ENCODE peak calls at places on chromosomes 16 and 17, in four cellular contexts. T, M, J and O are unnamed samples.

GRCh38 chr17:4944163-4944553 is 4.1 kb downstream of the RNF167 start:
- DNase-seq in T (peak; percentile 75), M (no peak), J (peak; percentile 78), O (no peak)

GRCh38 chr17:16873654-16874035 is 98.3 kb downstream of the TNFRSF13B start:
- DNase-seq in T (no peak), M (no peak), J (no peak), O (no peak)

GRCh38 chr16:24445216-24445615 is 94.2 kb upstream of the RBBP6 start:
- DNase-seq in T (no peak), M (no peak), J (no peak), O (no peak)

GRCh38 chr17:6713130-6713917 is at the start of gene SLC13A5:
- DNase-seq in T (peak; percentile 36), M (peak; percentile 43), J (no peak), O (peak; percentile 28)

GRCh38 chr17:63999680-64000531 is 1.8 kb downstream of the PRR29 start:
- DNase-seq in T (no peak), M (no peak), J (no peak), O (no peak)

GRCh38 chr17:27559996-27560481 is 70.9 kb upstream of the LGALS9 start:
- DNase-seq in T (no peak), M (no peak), J (no peak), O (peak; percentile 60)

GRCh38 chr17:13508916-13509315 is 92.8 kb downstream of the HS3ST3A1 start:
- DNase-seq in T (no peak), M (no peak), J (no peak), O (no peak)

GRCh38 chr16:86076606-86077005 is 177.6 kb downstream of the IRF8 start:
- DNase-seq in T (no peak), M (no peak), J (no peak), O (no peak)

GRCh38 chr16:50523710-50524109 is 24.5 kb upstream of the NKD1 start:
- DNase-seq in T (no peak), M (no peak), J (no peak), O (no peak)

GRCh38 chr17:75998327-75998795 is 2.3 kb upstream of the CDK3 start:
- DNase-seq in T (no peak), M (peak; percentile 64), J (no peak), O (no peak)

GRCh38 chr17:7685533-7686220 is 1.6 kb downstream of the TP53 start:
- DNase-seq in T (peak; percentile 92), M (peak; percentile 91), J (peak; percentile 93), O (peak; percentile 91)

GRCh38 chr16:31333686-31334649 is 21.0 kb upstream of the ITGAX start:
- DNase-seq in T (peak; percentile 49), M (peak; percentile 57), J (peak; percentile 42), O (peak; percentile 54)

GRCh38 chr16:87740441-87740840 is 25.3 kb downstream of the KLHDC4 start:
- DNase-seq in T (no peak), M (no peak), J (no peak), O (no peak)

GRCh38 chr17:5587431-5588032 is 3.2 kb upstream of the NLRP1 start:
- DNase-seq in T (peak; percentile 58), M (peak; percentile 36), J (peak; percentile 56), O (peak; percentile 62)

GRCh38 chr17:40605301-40605700 is 40.0 kb upstream of the CCR7 start:
- DNase-seq in T (peak; percentile 87), M (no peak), J (peak; percentile 67), O (no peak)

GRCh38 chr16:87056551-87056950 is 260.6 kb downstream of the C16orf95 start:
- DNase-seq in T (no peak), M (no peak), J (no peak), O (no peak)

GRCh38 chr16:68269793-68270192 is 5.5 kb downstream of the SLC7A6 start:
- DNase-seq in T (no peak), M (no peak), J (no peak), O (no peak)

GRCh38 chr17:78996781-78997201 is 12.8 kb downstream of the CANT1 start:
- DNase-seq in T (no peak), M (no peak), J (no peak), O (no peak)

GRCh38 chr16:75011634-75012307 is 12.9 kb downstream of the ZNRF1 start:
- DNase-seq in T (peak; percentile 78), M (peak; percentile 59), J (peak; percentile 40), O (peak; percentile 91)

GRCh38 chr16:9092963-9093477 is 1.6 kb downstream of the HAPSTR1 start:
- DNase-seq in T (peak; percentile 58), M (peak; percentile 39), J (peak; percentile 49), O (no peak)